ENCODE peak calls at places on chromosome 3, in five cellular contexts. W is GM12878, O is sigmoid colon, G is ovary, X is heart left ventricle. B is an unnamed sample.

GRCh38 chr3:187101184-187102072 is 37.9 kb downstream of the RPL39L start:
- DNase-seq in O (peak; percentile 87), W (no peak), G (peak; percentile 78), X (peak; percentile 80), B (peak; percentile 12)

GRCh38 chr3:44235604-44236484 is 5.8 kb upstream of the TOPAZ1 start:
- DNase-seq in W (peak; percentile 11), O (peak; percentile 78), G (peak; percentile 38), X (no peak), B (peak; percentile 52)

GRCh38 chr3:15638193-15638890 is 36.8 kb downstream of the BTD start:
- DNase-seq in X (no peak), O (peak; percentile 94), G (no peak), W (no peak), B (no peak)

GRCh38 chr3:12266038-12266437 is 22.8 kb upstream of the PPARG start:
- DNase-seq in W (no peak), X (no peak), G (no peak), O (no peak), B (no peak)

GRCh38 chr3:112676659-112677234 is 35.8 kb upstream of the CCDC80 start:
- DNase-seq in W (peak; percentile 96), X (peak; percentile 63), G (peak; percentile 41), O (peak; percentile 77), B (peak; percentile 51)

GRCh38 chr3:131388400-131388799 is 6.8 kb downstream of the NUDT16 start:
- DNase-seq in G (no peak), W (no peak), O (no peak), X (no peak), B (no peak)

GRCh38 chr3:129015388-129016105 is 14.4 kb downstream of the EFCC1 start:
- DNase-seq in O (no peak), X (peak; percentile 80), W (no peak), G (no peak), B (no peak)

GRCh38 chr3:42149537-42150426 is 58.6 kb downstream of the TRAK1 start:
- DNase-seq in O (no peak), W (no peak), X (no peak), G (no peak), B (no peak)

GRCh38 chr3:171680690-171681416 is 129.4 kb downstream of the PLD1 start:
- DNase-seq in X (no peak), G (no peak), W (no peak), O (no peak), B (no peak)

GRCh38 chr3:173529062-173529711 is 131.6 kb downstream of the NLGN1 start:
- DNase-seq in O (no peak), G (no peak), W (no peak), X (no peak), B (peak; percentile 3)

GRCh38 chr3:23945903-23946751 is 1.0 kb downstream of the NR1D2 start:
- DNase-seq in X (peak; percentile 99), O (peak; percentile 99), W (peak; percentile 66), G (peak; percentile 100), B (peak; percentile 85)

GRCh38 chr3:104632521-104632920 is 734.2 kb upstream of the ALCAM start:
- DNase-seq in X (no peak), O (no peak), G (no peak), W (no peak), B (no peak)

GRCh38 chr3:72446406-72447058 is 401.7 kb downstream of the SHQ1 start:
- DNase-seq in W (no peak), G (no peak), O (no peak), X (no peak), B (no peak)

GRCh38 chr3:38644016-38644661 is 5.3 kb downstream of the SCN5A start:
- DNase-seq in G (no peak), O (peak; percentile 25), X (no peak), W (no peak), B (no peak)

GRCh38 chr3:60931452-60931851 is 319.8 kb downstream of the FHIT start:
- DNase-seq in G (no peak), W (no peak), X (no peak), O (no peak), B (no peak)

GRCh38 chr3:156837130-156837529 is 11.0 kb downstream of the LEKR1 start:
- DNase-seq in O (no peak), W (no peak), X (no peak), G (no peak), B (no peak)

GRCh38 chr3:150920236-150920635 is 15.0 kb upstream of the MINDY4B start:
- DNase-seq in G (no peak), W (no peak), X (no peak), O (no peak), B (no peak)

GRCh38 chr3:10703875-10704274 is 112.2 kb upstream of the SLC6A11 start:
- DNase-seq in G (no peak), W (no peak), X (no peak), O (no peak), B (peak; percentile 67)

GRCh38 chr3:125119752-125120369 is 64.1 kb upstream of the HEG1 start:
- DNase-seq in O (no peak), G (no peak), W (peak; percentile 87), X (no peak), B (no peak)

GRCh38 chr3:142863965-142864924 is 24.6 kb downstream of the PCOLCE2 start:
- DNase-seq in X (no peak), O (no peak), G (no peak), W (no peak), B (no peak)

GRCh38 chr3:72655151-72655551 is 193.1 kb downstream of the SHQ1 start:
- DNase-seq in G (peak; percentile 36), W (no peak), X (no peak), O (no peak), B (no peak)

GRCh38 chr3:4401441-4401840 is 65.6 kb downstream of the SUMF1 start:
- DNase-seq in G (no peak), X (no peak), O (no peak), W (no peak), B (no peak)

GRCh38 chr3:71724584-71725278 is 471 bp downstream of the EIF4E3 start:
- DNase-seq in G (peak; percentile 69), X (peak; percentile 77), W (no peak), O (peak; percentile 73), B (peak; percentile 44)

GRCh38 chr3:99256788-99257187 is 355.3 kb upstream of the DCBLD2 start:
- DNase-seq in X (no peak), G (no peak), W (no peak), O (no peak), B (no peak)

GRCh38 chr3:129481783-129482332 is 41.8 kb downstream of the IFT122 start:
- DNase-seq in G (peak; percentile 78), O (peak; percentile 82), X (no peak), W (no peak), B (no peak)

GRCh38 chr3:105402287-105402801 is 35.6 kb downstream of the ALCAM start:
- DNase-seq in W (no peak), G (no peak), X (peak; percentile 14), O (peak; percentile 33), B (peak; percentile 6)

GRCh38 chr3:65811050-65811766 is 227.5 kb downstream of the MAGI1 start:
- DNase-seq in O (no peak), W (no peak), G (no peak), X (no peak), B (no peak)

GRCh38 chr3:9673082-9673481 is 23.8 kb downstream of the MTMR14 start:
- DNase-seq in W (no peak), X (no peak), O (no peak), G (no peak), B (no peak)

GRCh38 chr3:30443756-30444673 is 162.4 kb upstream of the TGFBR2 start:
- DNase-seq in X (no peak), O (no peak), G (no peak), W (no peak), B (no peak)

GRCh38 chr3:71512000-71512399 is 71.5 kb downstream of the FOXP1 start:
- DNase-seq in O (no peak), X (no peak), W (no peak), G (no peak), B (no peak)

GRCh38 chr3:16058511-16058910 is 116.0 kb upstream of the GALNT15 start:
- DNase-seq in O (no peak), G (no peak), W (no peak), X (no peak), B (no peak)

GRCh38 chr3:128485283-128486156 is 7.5 kb downstream of the GATA2 start:
- DNase-seq in W (no peak), G (no peak), O (no peak), X (no peak), B (no peak)

GRCh38 chr3:115676336-115676735 is 53.0 kb downstream of the GAP43 start:
- DNase-seq in O (no peak), W (no peak), G (no peak), X (peak; percentile 30), B (no peak)

GRCh38 chr3:114624676-114625181 is 330.9 kb downstream of the TIGIT start:
- DNase-seq in O (peak; percentile 98), W (no peak), G (peak; percentile 91), X (peak; percentile 93), B (peak; percentile 55)

GRCh38 chr3:57227204-57227929 is at the start of gene APPL1:
- DNase-seq in X (peak; percentile 98), W (peak; percentile 68), G (peak; percentile 96), O (peak; percentile 95), B (peak; percentile 94)
- TF ChIP-seq POLR2A in X (peak; percentile 57), W (peak; percentile 88), G (peak; percentile 91), O (peak; percentile 86), B (peak; percentile 69)

GRCh38 chr3:158127250-158128219 is 17.6 kb downstream of the RSRC1 start:
- DNase-seq in O (no peak), G (no peak), X (no peak), W (no peak), B (no peak)
- TF ChIP-seq POLR2A in O (no peak), G (no peak), X (no peak), W (no peak), B (no peak)

DNA sequence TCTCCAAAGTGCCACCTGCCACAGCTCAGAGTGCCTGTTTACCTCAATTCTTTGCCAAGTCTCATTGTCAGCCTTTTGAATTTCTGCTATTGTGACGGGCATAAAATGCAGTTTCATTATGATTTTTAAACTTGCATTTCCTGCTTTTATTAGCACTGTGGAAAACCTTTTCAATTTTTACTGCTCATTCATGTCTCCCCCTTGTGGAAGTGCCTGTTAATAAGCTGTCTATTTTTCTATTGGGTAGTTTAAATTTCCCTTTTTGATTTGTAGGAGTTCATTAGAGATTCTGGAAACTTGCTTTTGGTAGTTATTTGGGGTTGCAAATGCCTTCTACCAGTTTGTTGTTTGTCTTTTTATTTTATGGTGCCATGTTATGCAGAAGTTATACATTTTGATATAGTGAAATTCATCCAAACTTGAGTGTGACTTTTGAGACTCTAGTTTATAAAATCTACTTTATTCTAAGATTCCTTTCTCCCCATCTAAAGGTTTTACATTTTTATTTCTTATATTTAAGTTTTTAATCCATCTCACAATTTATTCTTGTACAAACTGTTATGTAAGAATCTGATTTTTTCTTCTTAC is 53.9 kb upstream of the FRMD4B start:
- DNase-seq in O (no peak), G (no peak), X (no peak), W (peak; percentile 16), B (no peak)
- TF ChIP-seq POLR2A in O (no peak), G (no peak), X (no peak), W (no peak), B (no peak)

DNA sequence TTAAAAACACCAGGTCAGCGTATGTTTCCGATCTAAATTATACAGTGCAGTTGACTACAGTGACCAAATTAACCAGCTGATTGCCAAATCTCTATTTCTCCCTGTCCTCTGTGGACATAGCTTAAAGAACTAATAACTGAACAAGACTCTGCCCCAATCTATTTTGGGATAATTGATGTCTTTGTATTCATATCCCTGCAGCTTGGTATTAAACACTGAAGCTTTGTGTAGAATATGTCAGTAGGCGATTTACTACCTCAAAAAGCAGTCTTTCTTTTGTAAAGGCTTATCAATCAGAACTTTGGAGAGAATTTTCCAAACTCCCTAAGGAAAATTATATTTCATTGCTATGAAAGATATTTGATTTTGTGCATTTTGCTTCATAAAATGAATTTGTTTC is 258.2 kb downstream of the SOX2 start:
- DNase-seq in X (no peak), W (no peak), O (no peak), G (no peak), B (no peak)
- TF ChIP-seq POLR2A in X (no peak), W (no peak), O (no peak), G (no peak), B (no peak)

GRCh38 chr3:46987485-46988401 is 8.3 kb downstream of the NBEAL2 start:
- DNase-seq in W (peak; percentile 63), G (no peak), O (no peak), X (peak; percentile 90), B (no peak)
- TF ChIP-seq POLR2A in W (peak; percentile 68), G (no peak), O (no peak), X (no peak), B (no peak)